ENCODE peak calls at places on chromosome 11, in five cellular contexts. One of them, this sample, is unnamed.

GRCh38 chr11:127000991-127001390 is 421 bp upstream of the KIRREL3 start:
- DNase-seq in NCI-H2081: no peak
- DNase-seq in NCI-H1436: no peak
- DNase-seq in fibroblast of lung: peak; percentile 44
- DNase-seq in KBM-7: no peak
- DNase-seq in this sample: no peak

GRCh38 chr11:30586251-30587144 is at the start of gene MPPED2:
- DNase-seq in NCI-H1436: peak; percentile 6
- DNase-seq in fibroblast of lung: no peak
- DNase-seq in KBM-7: peak; percentile 56
- DNase-seq in NCI-H2081: no peak
- DNase-seq in this sample: no peak

GRCh38 chr11:70467196-70468085 is 69.1 kb downstream of the CTTN start:
- DNase-seq in fibroblast of lung: no peak
- DNase-seq in NCI-H2081: peak; percentile 13
- DNase-seq in NCI-H1436: peak; percentile 46
- DNase-seq in KBM-7: peak; percentile 60
- DNase-seq in this sample: peak; percentile 45

GRCh38 chr11:64342869-64343739 is 3.1 kb downstream of the CCDC88B start:
- DNase-seq in NCI-H2081: no peak
- DNase-seq in NCI-H1436: no peak
- DNase-seq in fibroblast of lung: no peak
- DNase-seq in KBM-7: no peak
- DNase-seq in this sample: no peak

GRCh38 chr11:120186408-120186798 is 24.4 kb upstream of the OAF start:
- DNase-seq in NCI-H1436: no peak
- DNase-seq in fibroblast of lung: no peak
- DNase-seq in NCI-H2081: no peak
- DNase-seq in KBM-7: no peak
- DNase-seq in this sample: no peak

GRCh38 chr11:134170909-134171281 is 52.9 kb downstream of the NCAPD3 start:
- DNase-seq in NCI-H1436: no peak
- DNase-seq in NCI-H2081: no peak
- DNase-seq in KBM-7: no peak
- DNase-seq in fibroblast of lung: peak; percentile 34
- DNase-seq in this sample: no peak

GRCh38 chr11:116736763-116737162 is 36.0 kb downstream of the BUD13 start:
- DNase-seq in KBM-7: peak; percentile 44
- DNase-seq in NCI-H1436: no peak
- DNase-seq in NCI-H2081: no peak
- DNase-seq in fibroblast of lung: no peak
- DNase-seq in this sample: no peak

GRCh38 chr11:575996-576756 is at the start of gene PHRF1:
- DNase-seq in NCI-H1436: peak; percentile 93
- DNase-seq in fibroblast of lung: peak; percentile 93
- DNase-seq in NCI-H2081: peak; percentile 93
- DNase-seq in KBM-7: peak; percentile 91
- DNase-seq in this sample: peak; percentile 96

GRCh38 chr11:71326328-71326940 is 74.1 kb upstream of the SHANK2 start:
- DNase-seq in NCI-H1436: no peak
- DNase-seq in fibroblast of lung: no peak
- DNase-seq in KBM-7: no peak
- DNase-seq in NCI-H2081: no peak
- DNase-seq in this sample: no peak

GRCh38 chr11:123822022-123822421 is 15.9 kb upstream of the OR6M1 start:
- DNase-seq in NCI-H2081: no peak
- DNase-seq in KBM-7: no peak
- DNase-seq in fibroblast of lung: no peak
- DNase-seq in NCI-H1436: no peak
- DNase-seq in this sample: no peak

GRCh38 chr11:110196241-110196754 is 100.1 kb downstream of the RDX start:
- DNase-seq in fibroblast of lung: peak; percentile 86
- DNase-seq in NCI-H1436: no peak
- DNase-seq in KBM-7: no peak
- DNase-seq in NCI-H2081: no peak
- DNase-seq in this sample: peak; percentile 89